ENCODE peak calls at places on chromosomes 5 and 9, in nine cellular contexts. W, C, B, E, I, L, G, V and R are unnamed samples.

GRCh38 chr5:135320718-135321484 is 78.1 kb downstream of the MACROH2A1 start:
- DNase-seq in V (no peak), E (no peak), L (no peak), B (peak), G (no peak), I (no peak), W (no peak), C (no peak), R (no peak)

GRCh38 chr5:61575103-61575502 is 243.0 kb downstream of the ZSWIM6 start:
- DNase-seq in C (no peak), G (no peak), B (no peak), W (no peak), L (no peak), I (no peak), E (no peak), V (no peak), R (no peak)

GRCh38 chr5:120228262-120229031 is 235.7 kb upstream of the PRR16 start:
- DNase-seq in B (no peak), I (no peak), E (peak), G (no peak), C (no peak), V (no peak), W (no peak), L (no peak), R (no peak)

GRCh38 chr5:65926276-65926761 is at the start of gene ERBIN:
- DNase-seq in I (no peak), V (peak), E (peak), C (peak), G (no peak), B (peak), W (peak), L (peak), R (peak)

GRCh38 chr5:54296386-54296785 is 14.0 kb downstream of the ARL15 start:
- DNase-seq in I (no peak), W (peak), C (no peak), G (no peak), B (peak), V (no peak), L (no peak), E (no peak), R (no peak)

GRCh38 chr5:88769165-88769564 is 113.8 kb downstream of the MEF2C start:
- DNase-seq in V (no peak), I (no peak), C (no peak), E (no peak), G (no peak), B (no peak), W (no peak), L (no peak), R (no peak)

GRCh38 chr5:159916841-159917761 is 819 bp downstream of the ADRA1B start:
- DNase-seq in V (no peak), W (no peak), L (no peak), I (no peak), C (no peak), G (no peak), B (no peak), E (no peak), R (no peak)

GRCh38 chr5:56301041-56301440 is 67.9 kb upstream of the ANKRD55 start:
- DNase-seq in E (no peak), W (no peak), V (no peak), G (no peak), C (no peak), I (no peak), L (no peak), B (no peak), R (no peak)

GRCh38 chr9:90642570-90643539 is at the start of gene DIRAS2:
- DNase-seq in V (no peak), B (peak), E (peak), W (peak), G (no peak), C (no peak), I (peak), L (no peak), R (no peak)

GRCh38 chr9:91156451-91157234 is 205.1 kb downstream of the AUH start:
- DNase-seq in G (no peak), L (no peak), E (no peak), B (peak), C (no peak), W (no peak), I (no peak), V (no peak), R (no peak)

GRCh38 chr5:1500411-1501091 is 23.2 kb downstream of the LPCAT1 start:
- DNase-seq in V (peak), B (peak), W (no peak), E (no peak), C (no peak), G (no peak), I (no peak), L (no peak), R (no peak)

GRCh38 chr9:77455312-77455927 is 192.7 kb downstream of the GNA14 start:
- DNase-seq in I (no peak), C (no peak), B (peak), E (peak), G (no peak), V (no peak), W (no peak), L (no peak), R (no peak)

GRCh38 chr5:113546711-113547159 is 33.2 kb downstream of the YTHDC2 start:
- DNase-seq in E (no peak), B (no peak), G (no peak), W (no peak), C (no peak), V (no peak), L (no peak), I (no peak), R (no peak)

GRCh38 chr5:96203761-96204160 is 229.3 kb downstream of the PCSK1 start:
- DNase-seq in G (no peak), B (no peak), W (no peak), V (no peak), C (no peak), E (no peak), I (no peak), L (no peak), R (no peak)

GRCh38 chr9:90458485-90458884 is 184.1 kb downstream of the DIRAS2 start:
- DNase-seq in I (no peak), G (no peak), V (no peak), W (no peak), L (no peak), B (peak), E (peak), C (no peak), R (no peak)

GRCh38 chr9:126375386-126375785 is 48.8 kb downstream of the MVB12B start:
- DNase-seq in G (peak), C (no peak), L (no peak), V (no peak), W (no peak), B (no peak), I (no peak), E (peak), R (no peak)

GRCh38 chr9:98185611-98186171 is 6.7 kb downstream of the CORO2A start:
- DNase-seq in E (no peak), B (no peak), L (no peak), W (no peak), I (no peak), C (no peak), G (no peak), V (no peak), R (no peak)
- TF ChIP-seq POLR2AphosphoS5 in E (no peak), B (no peak), L (no peak), W (no peak), I (no peak), C (no peak), G (no peak), V (no peak), R (no peak)

GRCh38 chr5:7763621-7764072 is 87.3 kb downstream of the CFAP90 start:
- DNase-seq in C (no peak), L (no peak), I (no peak), G (no peak), W (no peak), V (no peak), E (no peak), B (no peak), R (no peak)
- TF ChIP-seq POLR2AphosphoS5 in C (peak), L (no peak), I (no peak), G (no peak), W (no peak), V (no peak), E (no peak), B (no peak), R (no peak)

GRCh38 chr5:172901788-172902496 is 57.3 kb upstream of the RPL26L1 start:
- DNase-seq in B (no peak), L (no peak), V (peak), W (no peak), G (no peak), E (peak), C (no peak), I (no peak), R (no peak)

GRCh38 chr5:172899436-172899835 is 59.8 kb upstream of the RPL26L1 start:
- DNase-seq in L (no peak), C (no peak), B (no peak), V (no peak), W (no peak), I (no peak), E (no peak), G (no peak), R (no peak)

GRCh38 chr5:172902497-172903472 is 56.4 kb upstream of the RPL26L1 start:
- DNase-seq in I (no peak), C (no peak), E (peak), V (peak), B (peak), L (no peak), W (no peak), G (no peak), R (no peak)

GRCh38 chr5:172898513-172899369 is 60.5 kb upstream of the RPL26L1 start:
- DNase-seq in E (no peak), L (no peak), G (no peak), I (no peak), V (no peak), B (no peak), C (no peak), W (no peak), R (no peak)

DNA sequence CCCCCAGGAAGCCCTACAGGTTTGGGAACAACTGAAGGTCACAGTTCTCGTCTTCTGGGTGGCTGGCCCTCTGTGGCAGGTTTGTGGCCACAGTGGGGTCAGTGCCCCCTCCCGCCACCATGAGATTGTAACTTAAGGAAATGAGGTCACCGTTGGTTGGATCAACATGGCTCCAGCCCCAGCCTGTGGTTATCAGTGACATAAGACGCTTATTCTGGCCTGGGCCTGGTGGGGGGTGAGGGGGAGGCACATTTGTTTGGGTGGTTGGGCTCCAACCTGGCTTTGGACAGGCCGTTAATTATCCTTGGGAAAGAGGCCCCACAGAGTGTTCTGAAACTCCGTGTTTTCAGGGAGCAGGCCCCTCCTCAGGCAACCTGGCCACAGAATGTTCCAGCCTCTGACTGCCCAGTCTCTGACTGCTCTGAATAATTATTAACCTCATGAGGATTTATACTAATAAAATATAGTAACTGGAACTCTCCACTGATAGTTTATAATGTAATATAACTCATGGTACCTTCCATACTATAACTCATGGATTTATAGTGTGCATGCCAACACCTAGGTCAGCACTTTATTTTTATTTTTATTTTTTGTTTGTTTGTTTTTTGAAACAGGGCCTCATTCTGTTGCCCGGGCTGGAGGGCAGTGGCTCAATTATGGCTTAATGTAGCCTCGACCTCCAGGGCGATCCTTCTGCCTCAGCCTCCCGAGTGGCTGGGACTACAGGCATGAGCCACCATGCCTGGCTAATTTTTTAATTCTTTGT is 58.0 kb upstream of the RPL26L1 start:
- DNase-seq in E (no peak), V (peak), I (no peak), B (peak), W (no peak), G (no peak), L (no peak), C (no peak), R (no peak)
- TF ChIP-seq POLR2AphosphoS5 in E (no peak), V (peak), I (no peak), B (peak), W (peak), G (no peak), L (no peak), C (no peak), R (no peak)

GRCh38 chr5:73501406-73501805 is 3.2 kb downstream of the BTF3 start:
- DNase-seq in W (no peak), E (no peak), C (no peak), B (no peak), L (no peak), I (no peak), G (no peak), V (no peak), R (no peak)

GRCh38 chr5:73507062-73507461 is 8.8 kb downstream of the BTF3 start:
- DNase-seq in V (no peak), B (no peak), E (no peak), C (no peak), I (no peak), W (no peak), G (no peak), L (no peak), R (no peak)

GRCh38 chr5:73506459-73506955 is 8.3 kb downstream of the BTF3 start:
- DNase-seq in E (peak), V (no peak), I (no peak), L (no peak), B (no peak), W (no peak), G (no peak), C (no peak), R (no peak)
- TF ChIP-seq POLR2AphosphoS5 in E (peak), V (no peak), I (peak), L (peak), B (no peak), W (no peak), G (peak), C (no peak), R (peak)

DNA sequence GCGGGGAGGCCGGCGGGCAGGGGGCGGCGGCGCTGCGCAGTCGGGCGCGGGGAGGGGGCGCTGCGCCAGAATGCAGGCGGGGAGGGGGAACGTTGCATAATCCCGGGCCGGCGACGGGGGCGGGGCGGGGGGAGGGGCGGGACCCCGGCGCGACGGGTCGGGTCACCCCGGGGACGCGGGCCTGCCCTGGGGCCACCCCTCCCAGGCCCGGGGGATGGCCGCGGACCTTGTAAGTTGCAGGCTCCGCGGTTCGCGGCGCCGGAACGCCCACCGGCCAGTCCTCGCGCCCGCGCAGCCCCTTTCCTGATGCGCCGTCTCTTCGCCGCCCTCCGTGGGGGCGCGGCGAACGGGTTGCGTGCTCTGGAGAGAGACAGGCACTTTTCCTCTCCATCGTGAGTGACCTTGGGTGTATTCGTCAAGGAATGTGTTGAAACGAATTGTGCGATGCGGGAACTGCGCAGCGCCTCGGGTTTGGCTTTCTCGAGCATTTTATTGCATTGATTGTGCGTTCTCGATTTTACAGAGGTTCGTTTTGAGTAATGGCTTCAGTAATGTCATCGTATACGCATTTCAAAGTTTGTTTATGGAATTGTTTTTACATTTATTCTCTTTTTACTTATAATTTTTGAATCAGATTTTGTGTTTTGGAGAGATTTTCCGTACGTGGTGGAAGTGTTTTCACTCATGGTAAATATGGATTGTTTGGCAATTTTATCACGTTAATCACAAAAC is 808 bp downstream of the SPIN1 start:
- DNase-seq in L (peak), V (peak), B (peak), C (peak), I (no peak), G (no peak), E (peak), W (no peak), R (peak)
- TF ChIP-seq POLR2AphosphoS5 in L (no peak), V (no peak), B (peak), C (no peak), I (no peak), G (peak), E (no peak), W (no peak), R (no peak)

DNA sequence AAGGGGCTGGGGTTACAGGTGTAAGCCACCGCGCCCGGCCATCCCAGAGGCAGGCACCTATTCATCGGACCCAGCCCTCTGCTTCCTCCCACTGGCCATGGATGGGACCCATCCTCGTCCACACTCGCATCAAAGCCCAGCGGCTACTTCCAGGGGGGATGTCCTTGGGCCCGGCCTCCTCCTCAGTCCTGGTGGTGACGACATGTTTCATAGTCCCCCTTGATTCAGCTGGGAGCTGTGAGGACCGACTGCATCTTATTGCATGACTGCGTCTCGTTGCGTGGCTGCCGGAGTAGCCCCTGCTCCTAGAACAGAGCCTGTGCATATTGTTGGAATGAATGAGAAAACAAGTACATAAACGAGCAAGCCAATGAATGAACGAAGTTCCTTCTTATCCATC is 12.8 kb downstream of the NCS1 start:
- DNase-seq in E (peak), I (no peak), B (no peak), C (no peak), G (no peak), W (no peak), V (no peak), L (no peak), R (no peak)
- TF ChIP-seq POLR2AphosphoS5 in E (no peak), I (no peak), B (no peak), C (no peak), G (no peak), W (no peak), V (peak), L (no peak), R (no peak)

GRCh38 chr5:43852276-43852675 is 249.3 kb downstream of the NNT start:
- DNase-seq in L (no peak), I (no peak), C (no peak), G (no peak), W (no peak), E (no peak), V (no peak), B (no peak), R (no peak)

GRCh38 chr5:43854697-43855292 is 251.8 kb downstream of the NNT start:
- DNase-seq in E (peak), I (peak), V (no peak), G (no peak), L (no peak), C (no peak), B (no peak), W (no peak), R (no peak)

GRCh38 chr5:43855418-43855817 is 252.4 kb downstream of the NNT start:
- DNase-seq in C (no peak), G (no peak), I (no peak), E (no peak), V (no peak), W (no peak), L (no peak), B (no peak), R (no peak)

GRCh38 chr5:43851741-43852140 is 248.8 kb downstream of the NNT start:
- DNase-seq in V (no peak), B (no peak), I (no peak), L (no peak), G (no peak), W (no peak), C (no peak), E (no peak), R (no peak)
- TF ChIP-seq POLR2AphosphoS5 in V (no peak), B (no peak), I (no peak), L (no peak), G (no peak), W (no peak), C (no peak), E (no peak), R (no peak)

GRCh38 chr9:761793-762190 is 79.7 kb upstream of the DMRT1 start:
- DNase-seq in L (no peak), W (no peak), G (no peak), V (peak), I (no peak), B (no peak), C (no peak), E (no peak), R (no peak)

GRCh38 chr9:762217-762616 is 79.3 kb upstream of the DMRT1 start:
- DNase-seq in B (no peak), L (no peak), C (no peak), W (no peak), V (peak), I (no peak), G (no peak), E (no peak), R (no peak)

GRCh38 chr9:759541-759940 is 82.0 kb upstream of the DMRT1 start:
- DNase-seq in G (no peak), W (no peak), B (no peak), E (no peak), L (no peak), I (no peak), C (no peak), V (no peak), R (no peak)

GRCh38 chr9:759983-760715 is 81.3 kb upstream of the DMRT1 start:
- DNase-seq in I (no peak), L (no peak), B (peak), C (no peak), V (peak), W (no peak), G (no peak), E (no peak), R (no peak)

GRCh38 chr9:761155-761792 is 80.2 kb upstream of the DMRT1 start:
- DNase-seq in L (no peak), I (no peak), C (no peak), E (no peak), V (peak), W (no peak), G (no peak), B (no peak), R (no peak)
- TF ChIP-seq POLR2AphosphoS5 in L (no peak), I (no peak), C (no peak), E (no peak), V (no peak), W (no peak), G (no peak), B (peak), R (no peak)

GRCh38 chr9:33124046-33124445 is 43.1 kb downstream of the B4GALT1 start:
- DNase-seq in B (no peak), V (no peak), W (no peak), E (no peak), C (no peak), G (no peak), I (no peak), L (no peak), R (no peak)

GRCh38 chr9:33125871-33126822 is 41.0 kb downstream of the B4GALT1 start:
- DNase-seq in L (no peak), V (peak), C (no peak), E (no peak), W (no peak), B (no peak), I (no peak), G (no peak), R (no peak)

GRCh38 chr9:33124716-33125378 is 42.3 kb downstream of the B4GALT1 start:
- DNase-seq in I (no peak), C (no peak), B (no peak), E (no peak), V (no peak), L (no peak), W (no peak), G (no peak), R (no peak)

GRCh38 chr9:33125441-33125840 is 41.7 kb downstream of the B4GALT1 start:
- DNase-seq in G (no peak), W (no peak), C (no peak), L (no peak), B (no peak), V (peak), E (no peak), I (no peak), R (no peak)

GRCh38 chr9:33123632-33124031 is 43.5 kb downstream of the B4GALT1 start:
- DNase-seq in V (no peak), I (no peak), B (no peak), W (no peak), G (no peak), E (no peak), C (no peak), L (no peak), R (no peak)
- TF ChIP-seq POLR2AphosphoS5 in V (no peak), I (no peak), B (no peak), W (no peak), G (no peak), E (no peak), C (no peak), L (no peak), R (no peak)